ENCODE peak calls at places on chromosomes 11 and 22, in four cellular contexts. X is K562, N is heart left ventricle, I is A549. Z is an unnamed sample. For H3K4me1, the result is how much of the 10 kb centered on the place peaks cover.

GRCh38 chr11:128660957-128661356 is 32.9 kb upstream of the FLI1 start:
- DNase-seq in X (no peak), I (no peak), N (no peak), Z (no peak)

GRCh38 chr11:118232659-118233058 is 7.8 kb upstream of the JAML start:
- DNase-seq in I (no peak), X (no peak), N (no peak), Z (no peak)

GRCh38 chr11:45145421-45146071 is 893 bp upstream of the PRDM11 start:
- DNase-seq in I (no peak), N (peak), X (no peak), Z (peak)

GRCh38 chr22:29762263-29762662 is 4.5 kb downstream of the ZMAT5 start:
- DNase-seq in X (no peak), N (no peak), I (no peak), Z (no peak)

GRCh38 chr22:49522582-49523373 is 304.9 kb downstream of the BRD1 start:
- DNase-seq in N (no peak), I (no peak), X (no peak), Z (no peak)

GRCh38 chr11:128904872-128905344 is 13.8 kb downstream of the KCNJ5 start:
- DNase-seq in N (peak), X (peak), I (peak), Z (peak)

GRCh38 chr11:589798-590197 is 13.5 kb downstream of the PHRF1 start:
- DNase-seq in N (no peak), X (no peak), I (no peak), Z (no peak)

GRCh38 chr11:27545035-27545434 is 38.5 kb upstream of the LIN7C start:
- DNase-seq in I (no peak), N (no peak), X (no peak), Z (no peak)

GRCh38 chr11:68946416-68947090 is 34.2 kb downstream of the MRGPRD start:
- DNase-seq in N (peak), X (no peak), I (peak), Z (peak)
- H3K27ac ChIP-seq in N (peak), X (no peak), I (no peak), Z (peak)

GRCh38 chr22:45319319-45319675 is 9.6 kb downstream of the FAM118A start:
- DNase-seq in X (no peak), I (no peak), N (no peak), Z (no peak)

GRCh38 chr22:45318168-45318557 is 8.4 kb downstream of the FAM118A start:
- DNase-seq in X (peak), N (peak), I (no peak), Z (peak)

GRCh38 chr22:45320326-45320976 is 10.7 kb downstream of the FAM118A start:
- DNase-seq in N (no peak), X (no peak), I (no peak), Z (no peak)

GRCh38 chr22:45317551-45318167 is 7.9 kb downstream of the FAM118A start:
- DNase-seq in X (no peak), I (no peak), N (peak), Z (no peak)

GRCh38 chr22:45318558-45319318 is 9.0 kb downstream of the FAM118A start:
- DNase-seq in I (no peak), N (no peak), X (no peak), Z (no peak)
- H3K4me3 ChIP-seq in I (no peak), N (no peak), X (no peak), Z (no peak)

GRCh38 chr22:37565830-37566229 is 5.5 kb downstream of the CDC42EP1 start:
- DNase-seq in X (no peak), N (no peak), I (no peak), Z (no peak)
- H3K4me1 ChIP-seq in X (under half), N (half or more), I (half or more), Z (half or more)

GRCh38 chr22:41052661-41053490 is 39.5 kb upstream of the EP300 start:
- DNase-seq in I (no peak), N (no peak), X (no peak), Z (no peak)
- H3K27ac ChIP-seq in I (no peak), N (no peak), X (no peak), Z (no peak)

Z was measured in body of pancreas.